ENCODE peak calls at places on chromosome 1, in four cellular contexts. One of them, this sample, is unnamed. For H3K79me2, the result is how much of the 10 kb centered on the place peaks cover.

GRCh38 chr1:213260322-213261075 is 209.5 kb downstream of the RPS6KC1 start:
- DNase-seq in DND-41: no peak
- DNase-seq in GM23248: no peak
- DNase-seq in OCI-LY7: no peak
- DNase-seq in this sample: no peak

GRCh38 chr1:65958561-65959350 is 166.1 kb downstream of the PDE4B start:
- DNase-seq in DND-41: peak
- DNase-seq in GM23248: peak
- DNase-seq in OCI-LY7: peak
- DNase-seq in this sample: peak

GRCh38 chr1:54569339-54569738 is 21.3 kb downstream of the ACOT11 start:
- DNase-seq in OCI-LY7: no peak
- DNase-seq in DND-41: no peak
- DNase-seq in GM23248: peak
- DNase-seq in this sample: no peak

GRCh38 chr1:212460376-212460775 is 27.7 kb downstream of the NENF start:
- DNase-seq in GM23248: no peak
- DNase-seq in OCI-LY7: no peak
- DNase-seq in DND-41: no peak
- DNase-seq in this sample: no peak

GRCh38 chr1:19957779-19958178 is 21.6 kb downstream of the PLA2G2A start:
- DNase-seq in OCI-LY7: no peak
- DNase-seq in DND-41: no peak
- DNase-seq in GM23248: peak
- DNase-seq in this sample: no peak

GRCh38 chr1:186708578-186709203 is 28.5 kb upstream of the PTGS2 start:
- DNase-seq in OCI-LY7: no peak
- DNase-seq in DND-41: no peak
- DNase-seq in GM23248: peak
- DNase-seq in this sample: no peak

GRCh38 chr1:53511933-53512806 is 53.0 kb downstream of the DMRTB1 start:
- DNase-seq in OCI-LY7: no peak
- DNase-seq in DND-41: no peak
- DNase-seq in GM23248: no peak
- DNase-seq in this sample: no peak

GRCh38 chr1:117595993-117596720 is 9.7 kb upstream of the TENT5C start:
- DNase-seq in GM23248: no peak
- DNase-seq in DND-41: no peak
- DNase-seq in OCI-LY7: peak
- DNase-seq in this sample: no peak

GRCh38 chr1:113749402-113749801 is 9.9 kb downstream of the PHTF1 start:
- DNase-seq in DND-41: no peak
- DNase-seq in GM23248: no peak
- DNase-seq in OCI-LY7: no peak
- DNase-seq in this sample: no peak

GRCh38 chr1:32104127-32104526 is 3.7 kb upstream of the KPNA6 start:
- DNase-seq in OCI-LY7: no peak
- DNase-seq in DND-41: no peak
- DNase-seq in GM23248: no peak
- DNase-seq in this sample: no peak

GRCh38 chr1:178101654-178102053 is 7.8 kb downstream of the RASAL2 start:
- DNase-seq in DND-41: no peak
- DNase-seq in OCI-LY7: no peak
- DNase-seq in GM23248: peak
- DNase-seq in this sample: no peak

GRCh38 chr1:42168397-42168682 is 3.8 kb upstream of the GUCA2A start:
- DNase-seq in OCI-LY7: no peak
- DNase-seq in DND-41: no peak
- DNase-seq in GM23248: no peak
- DNase-seq in this sample: no peak

GRCh38 chr1:23019851-23020625 is 770 bp downstream of the KDM1A start:
- DNase-seq in GM23248: peak
- DNase-seq in OCI-LY7: peak
- DNase-seq in DND-41: peak
- DNase-seq in this sample: no peak

GRCh38 chr1:112318263-112318662 is 77.8 kb upstream of the CTTNBP2NL start:
- DNase-seq in OCI-LY7: no peak
- DNase-seq in DND-41: no peak
- DNase-seq in GM23248: no peak
- DNase-seq in this sample: no peak

GRCh38 chr1:112317140-112317539 is 78.9 kb upstream of the CTTNBP2NL start:
- DNase-seq in OCI-LY7: no peak
- DNase-seq in GM23248: no peak
- DNase-seq in DND-41: no peak
- DNase-seq in this sample: no peak

GRCh38 chr1:112318698-112319370 is 77.2 kb upstream of the CTTNBP2NL start:
- DNase-seq in OCI-LY7: no peak
- DNase-seq in GM23248: no peak
- DNase-seq in DND-41: no peak
- DNase-seq in this sample: no peak

GRCh38 chr1:112316254-112316653 is 79.8 kb upstream of the CTTNBP2NL start:
- DNase-seq in GM23248: no peak
- DNase-seq in DND-41: no peak
- DNase-seq in OCI-LY7: no peak
- DNase-seq in this sample: no peak

DNA sequence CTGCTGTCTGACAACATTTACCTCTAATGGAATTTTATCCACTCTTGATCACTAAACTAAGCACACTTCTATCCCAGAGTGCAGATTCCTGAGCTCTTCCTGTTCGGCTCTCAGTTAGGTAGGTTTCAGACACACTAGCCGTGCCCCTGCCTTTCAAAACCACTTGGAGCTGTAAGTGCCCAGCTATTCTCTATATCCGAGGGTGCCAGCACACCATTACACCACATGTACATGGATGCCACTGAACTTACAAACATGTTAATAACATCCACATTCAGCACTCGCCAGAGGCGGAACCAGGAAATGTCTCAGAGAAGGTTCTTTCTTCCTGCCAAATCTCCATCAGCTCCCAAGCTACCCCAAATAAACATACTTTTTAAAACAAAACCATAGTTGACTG is 78.5 kb upstream of the CTTNBP2NL start:
- DNase-seq in OCI-LY7: no peak
- DNase-seq in GM23248: peak
- DNase-seq in DND-41: no peak
- DNase-seq in this sample: no peak
- H3K79me2 ChIP-seq in OCI-LY7: under half
- H3K79me2 ChIP-seq in GM23248: under half
- H3K79me2 ChIP-seq in DND-41: under half
- H3K79me2 ChIP-seq in this sample: under half

GRCh38 chr1:37850352-37850955 is 8.9 kb downstream of the MTF1 start:
- DNase-seq in OCI-LY7: no peak
- DNase-seq in GM23248: no peak
- DNase-seq in DND-41: no peak
- DNase-seq in this sample: no peak

GRCh38 chr1:37851271-37851670 is 8.1 kb downstream of the MTF1 start:
- DNase-seq in GM23248: no peak
- DNase-seq in OCI-LY7: no peak
- DNase-seq in DND-41: no peak
- DNase-seq in this sample: no peak

GRCh38 chr1:37853157-37853556 is 6.2 kb downstream of the MTF1 start:
- DNase-seq in GM23248: no peak
- DNase-seq in DND-41: no peak
- DNase-seq in OCI-LY7: no peak
- DNase-seq in this sample: no peak

GRCh38 chr1:37849480-37849879 is 9.9 kb downstream of the MTF1 start:
- DNase-seq in DND-41: no peak
- DNase-seq in OCI-LY7: no peak
- DNase-seq in GM23248: no peak
- DNase-seq in this sample: no peak

GRCh38 chr1:37851782-37852210 is 7.6 kb downstream of the MTF1 start:
- DNase-seq in DND-41: no peak
- DNase-seq in GM23248: peak
- DNase-seq in OCI-LY7: peak
- DNase-seq in this sample: no peak
- H3K79me2 ChIP-seq in DND-41: half or more
- H3K79me2 ChIP-seq in GM23248: half or more
- H3K79me2 ChIP-seq in OCI-LY7: half or more
- H3K79me2 ChIP-seq in this sample: half or more

GRCh38 chr1:167305705-167306277 is 85.1 kb downstream of the POU2F1 start:
- DNase-seq in GM23248: no peak
- DNase-seq in OCI-LY7: no peak
- DNase-seq in DND-41: no peak
- DNase-seq in this sample: no peak
- H3K79me2 ChIP-seq in GM23248: under half
- H3K79me2 ChIP-seq in OCI-LY7: under half
- H3K79me2 ChIP-seq in DND-41: half or more
- H3K79me2 ChIP-seq in this sample: under half

DNA sequence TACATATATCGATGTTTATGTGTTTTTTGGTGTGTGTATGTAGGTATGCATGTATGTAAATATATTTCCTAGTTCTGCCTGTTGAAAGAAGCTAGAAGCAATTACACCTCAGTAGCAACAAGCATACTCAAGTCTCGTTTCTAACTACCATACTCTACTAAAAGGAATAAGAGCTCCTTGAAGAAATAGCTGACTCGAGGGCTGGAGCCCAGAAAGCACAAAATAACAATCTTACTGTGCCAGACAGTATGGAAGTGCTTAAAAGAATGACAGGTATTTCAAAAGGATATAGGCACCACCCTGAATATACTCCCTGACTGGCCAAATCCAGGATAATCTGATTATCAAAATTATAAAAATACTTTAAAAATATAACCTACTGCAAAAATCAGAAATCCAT is 23.2 kb downstream of the FUBP1 start:
- DNase-seq in GM23248: no peak
- DNase-seq in DND-41: no peak
- DNase-seq in OCI-LY7: no peak
- DNase-seq in this sample: no peak
- H3K79me2 ChIP-seq in GM23248: half or more
- H3K79me2 ChIP-seq in DND-41: half or more
- H3K79me2 ChIP-seq in OCI-LY7: half or more
- H3K79me2 ChIP-seq in this sample: half or more

GRCh38 chr1:26184086-26184485 is 6.3 kb upstream of the CATSPER4 start:
- DNase-seq in DND-41: no peak
- DNase-seq in OCI-LY7: no peak
- DNase-seq in GM23248: no peak
- DNase-seq in this sample: no peak

GRCh38 chr1:26181586-26182371 is 4.5 kb downstream of the CNKSR1 start:
- DNase-seq in DND-41: no peak
- DNase-seq in GM23248: peak
- DNase-seq in OCI-LY7: no peak
- DNase-seq in this sample: no peak

GRCh38 chr1:26184883-26185282 is 5.5 kb upstream of the CATSPER4 start:
- DNase-seq in GM23248: no peak
- DNase-seq in OCI-LY7: no peak
- DNase-seq in DND-41: no peak
- DNase-seq in this sample: no peak

GRCh38 chr1:26180010-26180506 is 2.8 kb downstream of the CNKSR1 start:
- DNase-seq in GM23248: no peak
- DNase-seq in DND-41: no peak
- DNase-seq in OCI-LY7: no peak
- DNase-seq in this sample: no peak

DNA sequence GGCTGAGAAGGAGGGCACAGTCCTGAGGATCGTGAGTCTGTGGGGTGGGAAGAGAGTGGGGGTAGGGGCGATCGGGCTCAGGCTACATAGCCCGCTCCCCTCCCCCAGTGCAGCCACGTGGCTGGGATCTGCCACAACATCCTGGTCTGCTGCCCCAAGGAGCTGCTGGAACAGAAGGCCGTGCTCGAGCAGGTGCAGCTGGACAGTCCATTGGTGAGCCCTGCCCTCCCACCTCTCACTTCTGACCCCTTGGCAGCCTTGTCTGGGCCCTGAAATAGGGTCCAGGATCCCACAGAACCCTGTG is 5.0 kb downstream of the CNKSR1 start:
- DNase-seq in DND-41: no peak
- DNase-seq in OCI-LY7: no peak
- DNase-seq in GM23248: no peak
- DNase-seq in this sample: no peak
- H3K79me2 ChIP-seq in DND-41: under half
- H3K79me2 ChIP-seq in OCI-LY7: under half
- H3K79me2 ChIP-seq in GM23248: under half
- H3K79me2 ChIP-seq in this sample: under half

DNA sequence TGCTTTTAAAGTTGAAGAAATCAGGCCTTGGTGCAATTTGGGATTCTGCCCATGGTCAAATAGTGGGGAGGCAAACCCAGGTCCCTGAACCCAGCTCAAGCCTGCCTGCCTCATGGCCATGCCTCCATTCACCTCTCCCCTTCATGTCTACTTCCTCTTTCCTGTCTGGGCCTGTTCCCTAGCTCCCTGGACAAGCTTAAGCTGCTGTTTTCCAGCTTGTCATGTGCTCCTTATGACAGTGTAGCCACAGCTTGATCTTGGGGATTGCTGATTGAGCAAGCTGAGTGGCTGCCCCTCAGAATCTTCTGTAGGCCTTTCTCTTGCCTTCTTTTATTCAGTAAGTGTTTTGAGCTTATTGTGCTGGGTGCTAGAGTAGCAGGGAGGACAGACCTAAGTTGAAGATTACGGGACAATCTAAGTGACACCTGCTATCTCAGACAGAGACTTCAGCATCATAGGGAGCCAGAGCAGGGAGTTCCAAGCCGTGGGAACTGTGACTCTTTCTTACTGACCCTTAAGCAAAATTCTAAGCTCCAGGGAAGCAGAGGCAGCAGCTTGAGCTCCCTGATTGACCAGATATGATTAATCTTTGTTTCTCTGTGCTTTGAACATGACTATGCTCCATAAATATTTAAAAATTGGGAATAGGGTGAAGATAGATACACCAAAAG is 520 bp upstream of the MR1 start:
- DNase-seq in OCI-LY7: peak
- DNase-seq in DND-41: peak
- DNase-seq in GM23248: peak
- DNase-seq in this sample: peak
- H3K79me2 ChIP-seq in OCI-LY7: under half
- H3K79me2 ChIP-seq in DND-41: under half
- H3K79me2 ChIP-seq in GM23248: under half
- H3K79me2 ChIP-seq in this sample: under half

GRCh38 chr1:50857702-50858101 is 102.4 kb downstream of the FAF1 start:
- DNase-seq in OCI-LY7: no peak
- DNase-seq in DND-41: no peak
- DNase-seq in GM23248: no peak
- DNase-seq in this sample: no peak
- H3K79me2 ChIP-seq in OCI-LY7: half or more
- H3K79me2 ChIP-seq in DND-41: half or more
- H3K79me2 ChIP-seq in GM23248: half or more
- H3K79me2 ChIP-seq in this sample: half or more

GRCh38 chr1:15700510-15700909 is 16.4 kb downstream of the PLEKHM2 start:
- DNase-seq in DND-41: no peak
- DNase-seq in OCI-LY7: no peak
- DNase-seq in GM23248: no peak
- DNase-seq in this sample: no peak
- H3K79me2 ChIP-seq in DND-41: half or more
- H3K79me2 ChIP-seq in OCI-LY7: under half
- H3K79me2 ChIP-seq in GM23248: half or more
- H3K79me2 ChIP-seq in this sample: under half

This sample was measured in HCT116.